ENCODE peak calls at places on chromosome 1, in eight cellular contexts. L, C, J, O, T, X, Q and D are unnamed samples.
A peak's percentile ranks its signal among the peaks of the same experiment; 100 is the strongest.

GRCh38 chr1:111672338-111672737 is 52.7 kb downstream of the RAP1A start:
- DNase-seq in X (no peak), C (no peak), L (no peak), Q (no peak), J (no peak), T (peak; percentile 16), O (no peak), D (no peak)

GRCh38 chr1:36763771-36764170 is 270.5 kb downstream of the GRIK3 start:
- DNase-seq in J (no peak), L (no peak), C (no peak), T (no peak), O (no peak), X (no peak), Q (no peak), D (no peak)

GRCh38 chr1:117275055-117275454 is 64.3 kb upstream of the VTCN1 start:
- DNase-seq in X (peak; percentile 17), Q (no peak), L (peak; percentile 25), T (peak; percentile 7), O (no peak), C (no peak), J (no peak), D (no peak)

GRCh38 chr1:84365225-84366221 is 32.8 kb upstream of the DNASE2B start:
- DNase-seq in C (no peak), Q (no peak), L (peak; percentile 92), J (no peak), O (no peak), X (peak; percentile 89), T (peak; percentile 98), D (no peak)

GRCh38 chr1:11487196-11487751 is 8.3 kb downstream of the DISP3 start:
- DNase-seq in T (no peak), L (no peak), Q (no peak), X (no peak), J (no peak), O (no peak), C (peak; percentile 80), D (no peak)

GRCh38 chr1:181172082-181172481 is 83.6 kb downstream of the IER5 start:
- DNase-seq in O (no peak), J (no peak), T (no peak), X (no peak), C (no peak), L (no peak), Q (no peak), D (no peak)

GRCh38 chr1:15961492-15961891 is 14.4 kb downstream of the ZBTB17 start:
- DNase-seq in T (no peak), O (no peak), C (peak; percentile 87), J (no peak), Q (no peak), L (no peak), X (no peak), D (no peak)

GRCh38 chr1:161930064-161930463 is 93.6 kb downstream of the OLFML2B start:
- DNase-seq in C (no peak), L (peak; percentile 31), O (no peak), Q (no peak), T (no peak), J (no peak), X (peak; percentile 40), D (no peak)

GRCh38 chr1:107172450-107172849 is 31.6 kb downstream of the NTNG1 start:
- DNase-seq in L (no peak), Q (no peak), J (no peak), C (no peak), T (no peak), O (no peak), X (no peak), D (no peak)

GRCh38 chr1:111203681-111204210 is 3.3 kb upstream of the DENND2D start:
- DNase-seq in Q (peak; percentile 72), T (peak; percentile 41), J (no peak), X (peak; percentile 47), L (peak; percentile 74), O (no peak), C (no peak), D (peak; percentile 9)

GRCh38 chr1:152836881-152837280 is 5.8 kb upstream of the LCE6A start:
- DNase-seq in T (no peak), O (no peak), J (no peak), L (no peak), Q (no peak), X (no peak), C (no peak), D (no peak)

GRCh38 chr1:200535605-200536004 is 84.9 kb downstream of the KIF14 start:
- DNase-seq in O (peak; percentile 13), L (peak; percentile 25), T (no peak), C (peak; percentile 31), X (no peak), J (no peak), Q (no peak), D (no peak)

GRCh38 chr1:243496173-243496553 is 240.3 kb downstream of the SDCCAG8 start:
- DNase-seq in J (no peak), Q (no peak), X (no peak), L (no peak), T (no peak), O (no peak), C (peak; percentile 26), D (peak; percentile 40)

GRCh38 chr1:27821761-27822315 is 8.7 kb upstream of the PPP1R8 start:
- DNase-seq in Q (no peak), X (no peak), J (no peak), C (no peak), T (no peak), L (no peak), O (no peak), D (no peak)

GRCh38 chr1:22343456-22344426 is 107.9 kb upstream of the ZBTB40 start:
- DNase-seq in L (no peak), X (no peak), Q (no peak), J (no peak), O (no peak), C (no peak), T (no peak), D (no peak)

GRCh38 chr1:203640723-203641523 is 14.3 kb downstream of the ATP2B4 start:
- DNase-seq in T (no peak), J (no peak), X (no peak), O (no peak), Q (no peak), C (no peak), L (no peak), D (no peak)

GRCh38 chr1:243447342-243447741 is 191.5 kb downstream of the SDCCAG8 start:
- DNase-seq in L (peak; percentile 62), X (peak; percentile 73), T (peak; percentile 43), O (no peak), Q (no peak), C (no peak), J (no peak), D (no peak)

DNA sequence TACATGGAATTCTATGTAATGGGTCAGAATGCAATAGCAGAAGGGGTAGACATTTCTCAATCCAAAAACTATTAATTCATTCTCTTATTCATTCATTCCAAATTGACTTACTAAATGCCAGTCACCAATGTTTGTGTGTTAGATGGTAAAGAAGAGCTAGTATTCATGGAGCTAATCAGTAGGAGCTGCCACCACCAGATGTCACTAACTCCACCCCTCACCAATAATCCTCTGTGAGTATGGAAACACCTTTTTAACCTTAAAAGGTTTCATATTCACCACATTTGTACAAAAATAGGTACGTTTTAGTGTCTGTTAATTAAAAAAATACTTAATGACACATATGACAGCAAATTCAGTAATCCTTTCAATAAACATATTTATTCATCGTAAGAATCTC is 131.8 kb upstream of the PKN2 start:
- DNase-seq in J (no peak), Q (no peak), L (no peak), C (no peak), T (no peak), O (no peak), X (no peak), D (no peak)
- TF ChIP-seq CTCF in J (no peak), Q (no peak), L (no peak), C (peak; percentile 29), T (no peak), O (no peak), X (no peak), D (no peak)

GRCh38 chr1:68384321-68384813 is 65.4 kb downstream of the RPE65 start:
- DNase-seq in O (no peak), C (no peak), L (peak; percentile 98), J (no peak), X (peak; percentile 97), Q (no peak), T (peak; percentile 98), D (no peak)
- TF ChIP-seq CTCF in O (no peak), C (no peak), L (peak; percentile 44), J (no peak), X (peak; percentile 59), Q (no peak), T (peak; percentile 41), D (no peak)

GRCh38 chr1:118716775-118717174 is 271.4 kb downstream of the TBX15 start:
- DNase-seq in L (peak; percentile 2), Q (no peak), O (no peak), X (no peak), C (peak; percentile 17), J (no peak), T (no peak), D (no peak)
- TF ChIP-seq CTCF in L (no peak), Q (peak; percentile 43), O (peak; percentile 24), X (no peak), C (peak; percentile 48), J (peak; percentile 52), T (peak; percentile 5), D (no peak)

GRCh38 chr1:32351859-32352745 is 10.2 kb downstream of the FAM229A start:
- DNase-seq in C (peak; percentile 74), J (no peak), T (no peak), O (no peak), Q (peak; percentile 63), L (peak; percentile 60), X (peak; percentile 57), D (no peak)

GRCh38 chr1:32349211-32349708 is 13.0 kb downstream of the FAM229A start:
- DNase-seq in L (peak; percentile 94), X (peak; percentile 92), T (peak; percentile 68), C (no peak), J (no peak), Q (peak; percentile 62), O (peak; percentile 51), D (no peak)

GRCh38 chr1:32350785-32351076 is 11.6 kb downstream of the FAM229A start:
- DNase-seq in Q (no peak), O (no peak), L (no peak), T (no peak), J (no peak), C (no peak), X (no peak), D (no peak)

GRCh38 chr1:32352831-32353383 is 9.4 kb downstream of the FAM229A start:
- DNase-seq in X (peak; percentile 51), J (no peak), C (no peak), L (peak; percentile 58), Q (no peak), T (no peak), O (no peak), D (no peak)

DNA sequence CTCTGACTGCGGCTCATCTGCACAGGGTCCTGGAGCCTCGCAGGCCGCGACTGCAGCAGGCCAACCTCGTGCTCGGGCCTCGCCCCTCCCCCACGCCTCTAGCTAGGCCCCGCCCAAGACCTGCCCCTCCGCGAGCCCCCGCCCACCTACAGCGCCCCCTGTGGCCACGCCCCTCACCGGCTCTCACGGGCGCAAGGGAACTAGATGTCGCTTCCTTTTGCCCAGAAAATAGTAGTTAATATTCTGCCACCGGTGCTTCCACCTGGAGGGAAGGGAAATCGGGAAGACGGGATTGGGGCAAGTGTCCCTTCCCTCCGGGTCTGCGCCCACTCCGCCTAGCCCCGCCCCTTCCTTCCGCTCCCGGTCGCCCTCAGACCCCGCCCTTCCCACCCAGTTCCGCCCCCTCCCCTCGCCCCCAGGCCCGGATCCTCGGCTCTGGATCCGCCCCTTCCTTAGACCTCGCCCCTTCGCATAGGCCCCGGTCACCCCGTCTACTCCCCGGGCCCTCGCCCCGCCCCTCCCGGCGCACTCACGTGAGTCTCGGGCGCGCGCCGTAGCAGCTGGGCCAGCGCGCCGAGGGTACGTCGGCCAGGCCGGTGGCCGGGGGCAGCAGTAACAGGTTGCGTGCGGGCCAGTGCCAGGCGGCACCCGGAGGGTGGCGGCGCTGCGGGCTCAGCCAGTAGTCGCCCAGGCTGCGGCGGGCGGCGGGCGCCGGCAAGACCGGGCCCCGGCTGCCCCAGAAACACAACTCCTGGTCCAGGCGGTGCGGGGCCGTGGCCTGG is 11.0 kb downstream of the FAM229A start:
- DNase-seq in Q (peak; percentile 94), T (peak; percentile 88), O (peak; percentile 93), J (peak; percentile 92), L (peak; percentile 97), C (peak; percentile 100), X (peak; percentile 96), D (peak; percentile 95)
- TF ChIP-seq CTCF in Q (peak; percentile 65), T (peak; percentile 32), O (peak; percentile 90), J (peak; percentile 59), L (peak; percentile 42), C (peak; percentile 82), X (peak; percentile 34), D (peak; percentile 46)